ENCODE peak calls at places on chromosome 5, in six cellular contexts. I is MM.1S, R is hepatocyte, S is HCT116, C is OCI-LY7, Z is neural progenitor cell. N is an unnamed sample.

GRCh38 chr5:73381587-73382411 is 66.8 kb downstream of the FOXD1 start:
- DNase-seq in I (no peak), R (no peak), S (no peak), C (no peak), Z (no peak), N (peak)

GRCh38 chr5:150438873-150439546 is 10.5 kb downstream of the RPS14 start:
- DNase-seq in I (no peak), R (peak), S (no peak), C (no peak), Z (peak), N (peak)

GRCh38 chr5:74865799-74866652 is at the start of gene FAM169A:
- DNase-seq in I (peak), R (peak), S (no peak), C (no peak), Z (peak), N (peak)

GRCh38 chr5:171534009-171534895 is 114.8 kb downstream of the FGF18 start:
- DNase-seq in I (no peak), R (no peak), S (no peak), C (no peak), Z (peak), N (no peak)

GRCh38 chr5:68709229-68709628 is 384.6 kb upstream of the SLC30A5 start:
- DNase-seq in I (no peak), R (no peak), S (no peak), C (no peak), Z (peak), N (no peak)

GRCh38 chr5:113199122-113199905 is 222.7 kb downstream of the DCP2 start:
- DNase-seq in I (no peak), R (no peak), S (no peak), C (no peak), Z (peak), N (no peak)

GRCh38 chr5:177498013-177498847 is 826 bp upstream of the PDLIM7 start:
- DNase-seq in I (no peak), R (peak), S (no peak), C (no peak), Z (peak), N (peak)

GRCh38 chr5:167453518-167454020 is 837.9 kb upstream of the WWC1 start:
- DNase-seq in I (no peak), R (no peak), S (no peak), C (no peak), Z (no peak), N (no peak)

GRCh38 chr5:169626779-169627178 is 10.3 kb upstream of the DOCK2 start:
- DNase-seq in I (no peak), R (peak), S (no peak), C (no peak), Z (no peak), N (no peak)

GRCh38 chr5:122815218-122815767 is 30.1 kb upstream of the SNX24 start:
- DNase-seq in I (no peak), R (no peak), S (no peak), C (no peak), Z (no peak), N (no peak)

GRCh38 chr5:137036630-137037029 is 462.5 kb downstream of the SPOCK1 start:
- DNase-seq in I (no peak), R (no peak), S (no peak), C (no peak), Z (peak), N (peak)

GRCh38 chr5:66986009-66986408 is 210.6 kb downstream of the CD180 start:
- DNase-seq in I (no peak), R (no peak), S (no peak), C (no peak), Z (no peak), N (no peak)

GRCh38 chr5:74562116-74562515 is 78.4 kb downstream of the ENC1 start:
- DNase-seq in I (no peak), R (no peak), S (no peak), C (no peak), Z (no peak), N (no peak)

GRCh38 chr5:50440651-50441478 is at the start of gene EMB:
- DNase-seq in I (peak), R (peak), S (peak), C (peak), Z (peak), N (peak)

GRCh38 chr5:119274767-119275130 is 81.1 kb upstream of the TNFAIP8 start:
- DNase-seq in I (peak), R (no peak), S (peak), C (peak), Z (no peak), N (no peak)

GRCh38 chr5:73280821-73281746 is 108.1 kb downstream of the TMEM174 start:
- DNase-seq in I (no peak), R (no peak), S (peak), C (no peak), Z (no peak), N (no peak)

GRCh38 chr5:166961028-166961427 is 1330.4 kb upstream of the WWC1 start:
- DNase-seq in I (peak), R (no peak), S (no peak), C (no peak), Z (no peak), N (peak)

GRCh38 chr5:73376618-73377170 is 71.9 kb downstream of the FOXD1 start:
- DNase-seq in I (no peak), R (no peak), S (no peak), C (no peak), Z (no peak), N (no peak)

GRCh38 chr5:56490971-56491468 is 257.9 kb upstream of the ANKRD55 start:
- DNase-seq in I (no peak), R (peak), S (peak), C (no peak), Z (no peak), N (no peak)

GRCh38 chr5:178625679-178626483 is 969 bp downstream of the CLK4 start:
- DNase-seq in I (peak), R (no peak), S (no peak), C (peak), Z (no peak), N (peak)

GRCh38 chr5:150512368-150512747 is 4.4 kb downstream of the NDST1 start:
- DNase-seq in I (no peak), R (no peak), S (no peak), C (no peak), Z (no peak), N (no peak)

GRCh38 chr5:107777161-107777740 is 106.5 kb upstream of the EFNA5 start:
- DNase-seq in I (no peak), R (no peak), S (no peak), C (no peak), Z (no peak), N (no peak)

GRCh38 chr5:56772767-56773166 is 42.6 kb upstream of the MAP3K1 start:
- DNase-seq in I (peak), R (no peak), S (no peak), C (no peak), Z (no peak), N (no peak)

GRCh38 chr5:111810087-111810486 is 53.1 kb upstream of the NREP start:
- DNase-seq in I (no peak), R (no peak), S (no peak), C (no peak), Z (no peak), N (no peak)

GRCh38 chr5:127813633-127814171 is 110.5 kb downstream of the CCDC192 start:
- DNase-seq in I (no peak), R (no peak), S (no peak), C (no peak), Z (peak), N (no peak)

GRCh38 chr5:169160405-169160901 is 140.5 kb downstream of the SLIT3 start:
- DNase-seq in I (no peak), R (no peak), S (no peak), C (no peak), Z (no peak), N (peak)

GRCh38 chr5:6468104-6468503 is 19.4 kb downstream of the UBE2QL1 start:
- DNase-seq in I (no peak), R (no peak), S (no peak), C (no peak), Z (peak), N (peak)
- TF ChIP-seq EZH2phosphoT487 in I (no peak), R (no peak), S (no peak), C (no peak), Z (no peak), N (no peak)

GRCh38 chr5:173204185-173204979 is 30.6 kb downstream of the NKX2-5 start:
- DNase-seq in I (peak), R (peak), S (peak), C (peak), Z (no peak), N (peak)

GRCh38 chr5:173205921-173206320 is 29.1 kb downstream of the NKX2-5 start:
- DNase-seq in I (no peak), R (no peak), S (no peak), C (no peak), Z (no peak), N (no peak)

GRCh38 chr5:173201636-173202265 is 33.3 kb downstream of the NKX2-5 start:
- DNase-seq in I (no peak), R (no peak), S (peak), C (no peak), Z (no peak), N (no peak)

GRCh38 chr5:173200356-173200755 is 34.6 kb downstream of the NKX2-5 start:
- DNase-seq in I (no peak), R (no peak), S (no peak), C (no peak), Z (no peak), N (no peak)

GRCh38 chr5:173202266-173202875 is 32.6 kb downstream of the NKX2-5 start:
- DNase-seq in I (no peak), R (no peak), S (no peak), C (no peak), Z (peak), N (no peak)
- H3K4me3 ChIP-seq in I (no peak), R (no peak), S (no peak), C (no peak), Z (peak), N (peak)

GRCh38 chr5:133233616-133234015 is 181.8 kb downstream of the HSPA4 start:
- DNase-seq in I (no peak), R (no peak), S (no peak), C (no peak), Z (no peak), N (no peak)
- TF ChIP-seq EZH2phosphoT487 in I (no peak), R (no peak), S (no peak), C (no peak), Z (no peak), N (no peak)

GRCh38 chr5:172844577-172844838 is 10.5 kb downstream of the ERGIC1 start:
- DNase-seq in I (no peak), R (no peak), S (no peak), C (no peak), Z (no peak), N (no peak)
- H3K4me3 ChIP-seq in I (no peak), R (no peak), S (no peak), C (no peak), Z (no peak), N (no peak)

DNA sequence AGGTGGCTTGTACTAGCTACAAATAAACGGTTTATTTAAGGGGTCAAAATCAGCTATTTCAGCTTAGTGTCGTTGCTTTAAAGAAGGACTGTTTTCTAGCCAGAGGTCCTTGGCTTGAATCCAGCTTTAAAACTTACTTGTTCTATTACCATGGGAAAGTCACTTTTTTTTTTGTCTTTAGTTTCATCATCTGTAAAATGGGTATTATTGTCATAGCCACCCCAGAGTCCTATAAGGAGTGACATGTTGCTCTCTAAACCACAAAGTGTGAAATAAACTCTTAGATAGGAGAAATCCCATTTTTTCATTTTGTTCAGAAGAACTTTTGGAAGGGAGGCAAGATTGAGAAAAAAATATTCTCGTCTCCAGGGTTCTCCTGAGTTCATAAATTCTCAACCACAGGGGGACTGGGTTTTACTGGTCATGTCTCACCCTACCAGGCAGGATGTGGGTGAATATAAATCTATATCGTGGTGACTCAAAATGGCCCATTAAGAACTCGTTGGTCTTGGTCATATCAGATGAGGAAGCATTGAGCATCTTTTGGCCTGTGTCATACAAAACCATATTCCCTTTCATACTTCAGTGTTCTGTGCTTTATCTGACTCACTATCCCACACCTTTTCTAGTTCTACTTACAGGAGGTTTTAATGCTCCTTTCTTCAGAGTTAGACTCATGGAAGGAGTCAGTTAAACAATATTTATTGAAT is 202.7 kb upstream of the NR3C1 start:
- DNase-seq in I (no peak), R (no peak), S (no peak), C (peak), Z (no peak), N (no peak)
- TF ChIP-seq EZH2phosphoT487 in I (no peak), R (no peak), S (no peak), C (no peak), Z (no peak), N (no peak)

DNA sequence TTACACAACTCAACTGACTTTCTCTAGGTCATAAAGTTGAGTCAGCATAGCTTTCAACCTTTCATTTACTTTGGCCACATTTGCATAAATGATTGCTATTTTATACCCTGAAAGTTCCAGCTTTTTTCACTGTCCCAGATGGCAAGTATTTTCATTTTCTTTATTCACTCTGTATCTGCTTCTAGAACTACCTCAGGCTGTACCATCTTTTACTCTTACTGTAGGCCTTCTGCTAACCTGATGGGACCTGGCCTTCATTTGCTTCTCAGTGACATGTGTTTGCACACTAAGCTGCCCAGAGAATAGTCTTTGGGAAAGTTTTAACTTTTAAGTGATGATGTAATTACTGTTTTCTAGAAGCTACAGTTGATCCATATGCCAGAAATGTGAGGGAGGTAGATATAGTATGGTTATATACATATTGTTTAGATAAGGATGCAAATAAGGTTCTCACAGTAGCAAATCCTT is 115.3 kb downstream of the CDC42SE2 start:
- DNase-seq in I (peak), R (no peak), S (no peak), C (no peak), Z (no peak), N (no peak)
- H3K4me3 ChIP-seq in I (peak), R (no peak), S (no peak), C (peak), Z (no peak), N (no peak)

GRCh38 chr5:115320515-115320914 is 24.1 kb upstream of the CCDC112 start:
- DNase-seq in I (no peak), R (no peak), S (no peak), C (no peak), Z (no peak), N (no peak)
- TF ChIP-seq EZH2phosphoT487 in I (no peak), R (no peak), S (no peak), C (no peak), Z (no peak), N (no peak)

GRCh38 chr5:21680661-21681060 is 1172.5 kb downstream of the CDH12 start:
- DNase-seq in I (no peak), R (no peak), S (no peak), C (no peak), Z (no peak), N (no peak)
- H3K4me3 ChIP-seq in I (no peak), R (no peak), S (no peak), C (no peak), Z (no peak), N (no peak)

GRCh38 chr5:134510970-134511795 is 14.3 kb upstream of the JADE2 start:
- DNase-seq in I (no peak), R (peak), S (no peak), C (no peak), Z (no peak), N (peak)
- TF ChIP-seq EZH2phosphoT487 in I (no peak), R (no peak), S (no peak), C (no peak), Z (no peak), N (no peak)

DNA sequence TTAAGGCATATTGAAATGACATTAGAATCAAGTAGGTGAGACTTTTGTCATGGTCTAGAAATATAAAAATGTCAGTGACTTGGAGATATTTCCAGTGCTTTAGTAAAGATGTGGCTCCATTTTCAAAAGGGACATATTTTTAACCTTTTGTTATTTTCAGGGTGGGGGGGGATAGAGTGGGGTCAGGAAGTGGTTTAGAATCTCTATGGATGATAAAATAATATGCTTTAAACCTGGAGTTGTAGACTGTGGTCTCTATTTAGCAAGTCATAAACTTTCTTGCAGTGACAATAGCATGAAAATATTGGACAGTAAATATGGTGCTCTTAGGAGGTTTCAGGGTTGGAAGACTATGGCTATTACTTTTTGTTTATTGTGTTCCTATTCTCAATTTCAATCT is 46.9 kb downstream of the PTTG1 start:
- DNase-seq in I (no peak), R (no peak), S (no peak), C (no peak), Z (no peak), N (no peak)
- H3K4me3 ChIP-seq in I (peak), R (no peak), S (no peak), C (peak), Z (no peak), N (no peak)